ENCODE peak calls at places on chromosome 21, in four cellular contexts. U is K562, C is WTC11, Q is fibroblast of lung. N is an unnamed sample.

GRCh38 chr21:37232274-37233018 is 34.7 kb downstream of the VPS26C start:
- DNase-seq in Q (no peak), C (no peak), U (no peak), N (no peak)

GRCh38 chr21:28927122-28927521 is 65.6 kb downstream of the LTN1 start:
- DNase-seq in C (no peak), Q (no peak), U (no peak), N (no peak)

GRCh38 chr21:41169701-41170100 is 1.7 kb downstream of the BACE2 start:
- DNase-seq in U (no peak), Q (no peak), C (no peak), N (no peak)

GRCh38 chr21:32978346-32979270 is 47.1 kb upstream of the OLIG2 start:
- DNase-seq in U (no peak), Q (no peak), C (no peak), N (no peak)

GRCh38 chr21:28938726-28939125 is 54.0 kb downstream of the LTN1 start:
- DNase-seq in U (no peak), C (no peak), Q (no peak), N (no peak)

GRCh38 chr21:36589352-36589971 is 109.5 kb upstream of the SIM2 start:
- DNase-seq in Q (peak), C (peak), U (peak), N (peak)

GRCh38 chr21:46052703-46053651 is 44.9 kb upstream of the COL6A2 start:
- DNase-seq in C (no peak), U (no peak), Q (peak), N (peak)

GRCh38 chr21:25639167-25639921 is at the start of gene JAM2:
- DNase-seq in C (peak), Q (peak), U (peak), N (peak)

GRCh38 chr21:29418813-29419212 is 120.1 kb downstream of the BACH1 start:
- DNase-seq in U (no peak), C (no peak), Q (no peak), N (no peak)

GRCh38 chr21:20169812-20170576 is 828.2 kb upstream of the NCAM2 start:
- DNase-seq in U (no peak), Q (no peak), C (no peak), N (no peak)

GRCh38 chr21:28150778-28151177 is 841.9 kb downstream of the LTN1 start:
- DNase-seq in C (no peak), U (no peak), Q (peak), N (no peak)

GRCh38 chr21:46114963-46115362 is 17.1 kb downstream of the COL6A2 start:
- DNase-seq in C (no peak), U (no peak), Q (no peak), N (no peak)

GRCh38 chr21:32021319-32022027 is 148.7 kb downstream of the HUNK start:
- DNase-seq in U (no peak), C (no peak), Q (no peak), N (no peak)

GRCh38 chr21:30102881-30103280 is 63.7 kb downstream of the CLDN17 start:
- DNase-seq in C (no peak), Q (no peak), U (no peak), N (no peak)

GRCh38 chr21:37507716-37508115 is 141.1 kb downstream of the DYRK1A start:
- DNase-seq in U (no peak), Q (no peak), C (no peak), N (no peak)

GRCh38 chr21:39454949-39455668 is 3.3 kb downstream of the SH3BGR start:
- DNase-seq in Q (no peak), C (no peak), U (no peak), N (no peak)

GRCh38 chr21:35256468-35256988 is 207.4 kb upstream of the RUNX1 start:
- DNase-seq in Q (peak), U (peak), C (no peak), N (peak)

GRCh38 chr21:40385883-40386282 is 461.1 kb downstream of the DSCAM start:
- DNase-seq in Q (no peak), U (no peak), C (no peak), N (no peak)

GRCh38 chr21:41254090-41254700 is 62.4 kb upstream of the FAM3B start:
- DNase-seq in Q (no peak), C (no peak), U (no peak), N (no peak)

GRCh38 chr21:37367301-37367757 is 756 bp downstream of the DYRK1A start:
- DNase-seq in C (no peak), U (no peak), Q (no peak), N (no peak)

GRCh38 chr21:44637018-44637850 is at the start of gene KRTAP10-10:
- DNase-seq in U (no peak), Q (no peak), C (no peak), N (no peak)

GRCh38 chr21:25942145-25942544 is 207.4 kb downstream of the GABPA start:
- DNase-seq in U (no peak), Q (no peak), C (no peak), N (peak)

GRCh38 chr21:35051287-35051818 is 2.3 kb upstream of the RUNX1 start:
- DNase-seq in U (peak), C (peak), Q (peak), N (peak)

GRCh38 chr21:45615145-45615711 is 28.3 kb upstream of the PCBP3 start:
- DNase-seq in U (no peak), Q (no peak), C (no peak), N (peak)